ENCODE peak calls at places on chromosomes 5 and 9, in eight cellular contexts. One of them, this sample, is unnamed.
A peak's percentile ranks its signal among the peaks of the same experiment; 100 is the strongest.

GRCh38 chr9:17742065-17742464 is 163.2 kb downstream of the SH3GL2 start:
- DNase-seq in WERI-Rb-1: peak; percentile 41
- DNase-seq in kidney: no peak
- DNase-seq in mucosa of descending colon: no peak
- DNase-seq in heart right ventricle: no peak
- DNase-seq in uterus: no peak
- DNase-seq in OCI-LY7: no peak
- DNase-seq in HCT116: no peak
- DNase-seq in this sample: no peak

GRCh38 chr9:133946840-133947486 is 45.2 kb downstream of the VAV2 start:
- DNase-seq in uterus: no peak
- DNase-seq in heart right ventricle: no peak
- DNase-seq in kidney: no peak
- DNase-seq in OCI-LY7: no peak
- DNase-seq in HCT116: no peak
- DNase-seq in mucosa of descending colon: no peak
- DNase-seq in WERI-Rb-1: no peak
- DNase-seq in this sample: peak; percentile 10

GRCh38 chr9:114906922-114907571 is 23.3 kb downstream of the TNFSF8 start:
- DNase-seq in HCT116: peak; percentile 38
- DNase-seq in uterus: no peak
- DNase-seq in kidney: no peak
- DNase-seq in WERI-Rb-1: peak; percentile 74
- DNase-seq in OCI-LY7: no peak
- DNase-seq in mucosa of descending colon: peak; percentile 36
- DNase-seq in heart right ventricle: no peak
- DNase-seq in this sample: no peak

GRCh38 chr5:96975656-96976055 is 39.8 kb downstream of the LNPEP start:
- DNase-seq in OCI-LY7: no peak
- DNase-seq in heart right ventricle: no peak
- DNase-seq in uterus: no peak
- DNase-seq in HCT116: no peak
- DNase-seq in WERI-Rb-1: no peak
- DNase-seq in mucosa of descending colon: no peak
- DNase-seq in kidney: no peak
- DNase-seq in this sample: no peak

GRCh38 chr9:11025775-11026174 is 413.0 kb upstream of the PTPRD start:
- DNase-seq in mucosa of descending colon: no peak
- DNase-seq in uterus: no peak
- DNase-seq in WERI-Rb-1: no peak
- DNase-seq in OCI-LY7: no peak
- DNase-seq in HCT116: no peak
- DNase-seq in heart right ventricle: no peak
- DNase-seq in kidney: no peak
- DNase-seq in this sample: no peak

GRCh38 chr9:105912868-105913516 is 218.7 kb downstream of the TMEM38B start:
- DNase-seq in mucosa of descending colon: no peak
- DNase-seq in WERI-Rb-1: no peak
- DNase-seq in OCI-LY7: no peak
- DNase-seq in kidney: no peak
- DNase-seq in HCT116: peak; percentile 53
- DNase-seq in uterus: no peak
- DNase-seq in heart right ventricle: no peak
- DNase-seq in this sample: no peak

GRCh38 chr5:67360047-67360446 is 163.4 kb upstream of the CD180 start:
- DNase-seq in WERI-Rb-1: no peak
- DNase-seq in mucosa of descending colon: no peak
- DNase-seq in HCT116: no peak
- DNase-seq in kidney: no peak
- DNase-seq in heart right ventricle: no peak
- DNase-seq in OCI-LY7: no peak
- DNase-seq in uterus: no peak
- DNase-seq in this sample: no peak

GRCh38 chr5:150511641-150512367 is 3.9 kb downstream of the NDST1 start:
- DNase-seq in uterus: peak; percentile 41
- DNase-seq in WERI-Rb-1: peak; percentile 78
- DNase-seq in HCT116: no peak
- DNase-seq in mucosa of descending colon: peak; percentile 93
- DNase-seq in kidney: no peak
- DNase-seq in heart right ventricle: peak; percentile 44
- DNase-seq in OCI-LY7: no peak
- DNase-seq in this sample: no peak

GRCh38 chr5:76291305-76292077 is 111.6 kb upstream of the IQGAP2 start:
- DNase-seq in kidney: no peak
- DNase-seq in uterus: no peak
- DNase-seq in heart right ventricle: no peak
- DNase-seq in OCI-LY7: no peak
- DNase-seq in mucosa of descending colon: no peak
- DNase-seq in HCT116: no peak
- DNase-seq in WERI-Rb-1: no peak
- DNase-seq in this sample: no peak

GRCh38 chr5:74035521-74035937 is 409.5 kb downstream of the ARHGEF28 start:
- DNase-seq in WERI-Rb-1: peak; percentile 38
- DNase-seq in heart right ventricle: peak; percentile 63
- DNase-seq in OCI-LY7: peak; percentile 35
- DNase-seq in HCT116: peak; percentile 36
- DNase-seq in mucosa of descending colon: peak; percentile 22
- DNase-seq in uterus: peak; percentile 28
- DNase-seq in kidney: no peak
- DNase-seq in this sample: no peak

GRCh38 chr9:121744687-121745395 is 93.4 kb downstream of the DAB2IP start:
- DNase-seq in OCI-LY7: no peak
- DNase-seq in HCT116: no peak
- DNase-seq in kidney: no peak
- DNase-seq in heart right ventricle: no peak
- DNase-seq in mucosa of descending colon: no peak
- DNase-seq in WERI-Rb-1: no peak
- DNase-seq in uterus: no peak
- DNase-seq in this sample: no peak

GRCh38 chr5:132315529-132316067 is 21.4 kb downstream of the SLC22A4 start:
- DNase-seq in mucosa of descending colon: no peak
- DNase-seq in uterus: no peak
- DNase-seq in HCT116: no peak
- DNase-seq in WERI-Rb-1: no peak
- DNase-seq in OCI-LY7: no peak
- DNase-seq in heart right ventricle: no peak
- DNase-seq in kidney: no peak
- DNase-seq in this sample: no peak

GRCh38 chr9:124010665-124011321 is 775 bp upstream of the LHX2 start:
- DNase-seq in uterus: no peak
- DNase-seq in mucosa of descending colon: no peak
- DNase-seq in HCT116: no peak
- DNase-seq in WERI-Rb-1: no peak
- DNase-seq in heart right ventricle: no peak
- DNase-seq in kidney: no peak
- DNase-seq in OCI-LY7: no peak
- DNase-seq in this sample: peak; percentile 16

GRCh38 chr9:89687216-89687615 is 82.4 kb downstream of the GADD45G start:
- DNase-seq in heart right ventricle: no peak
- DNase-seq in HCT116: no peak
- DNase-seq in WERI-Rb-1: no peak
- DNase-seq in uterus: no peak
- DNase-seq in OCI-LY7: no peak
- DNase-seq in kidney: no peak
- DNase-seq in mucosa of descending colon: no peak
- DNase-seq in this sample: no peak

GRCh38 chr9:123536455-123536868 is 180.5 kb downstream of the CRB2 start:
- DNase-seq in OCI-LY7: no peak
- DNase-seq in mucosa of descending colon: no peak
- DNase-seq in kidney: no peak
- DNase-seq in uterus: no peak
- DNase-seq in HCT116: no peak
- DNase-seq in WERI-Rb-1: no peak
- DNase-seq in heart right ventricle: no peak
- DNase-seq in this sample: no peak

GRCh38 chr9:21294325-21294724 is 10.8 kb downstream of the IFNA5 start:
- DNase-seq in heart right ventricle: no peak
- DNase-seq in kidney: no peak
- DNase-seq in HCT116: peak; percentile 81
- DNase-seq in mucosa of descending colon: no peak
- DNase-seq in OCI-LY7: no peak
- DNase-seq in WERI-Rb-1: no peak
- DNase-seq in uterus: no peak
- DNase-seq in this sample: no peak

GRCh38 chr5:162096448-162096847 is 28.9 kb downstream of the GABRG2 start:
- DNase-seq in HCT116: no peak
- DNase-seq in WERI-Rb-1: no peak
- DNase-seq in kidney: no peak
- DNase-seq in heart right ventricle: no peak
- DNase-seq in OCI-LY7: no peak
- DNase-seq in uterus: no peak
- DNase-seq in mucosa of descending colon: no peak
- DNase-seq in this sample: no peak

GRCh38 chr5:124990723-124991122 is 244.3 kb upstream of the ZNF608 start:
- DNase-seq in WERI-Rb-1: no peak
- DNase-seq in uterus: no peak
- DNase-seq in heart right ventricle: no peak
- DNase-seq in mucosa of descending colon: peak; percentile 88
- DNase-seq in kidney: no peak
- DNase-seq in OCI-LY7: no peak
- DNase-seq in HCT116: no peak
- DNase-seq in this sample: no peak

GRCh38 chr5:77638763-77639451 is 394 bp upstream of the OTP start:
- DNase-seq in uterus: no peak
- DNase-seq in WERI-Rb-1: no peak
- DNase-seq in HCT116: no peak
- DNase-seq in mucosa of descending colon: no peak
- DNase-seq in kidney: peak; percentile 55
- DNase-seq in OCI-LY7: no peak
- DNase-seq in heart right ventricle: no peak
- DNase-seq in this sample: no peak

GRCh38 chr9:24118170-24118569 is 292.1 kb upstream of the ELAVL2 start:
- DNase-seq in uterus: no peak
- DNase-seq in HCT116: no peak
- DNase-seq in OCI-LY7: no peak
- DNase-seq in kidney: no peak
- DNase-seq in WERI-Rb-1: no peak
- DNase-seq in mucosa of descending colon: no peak
- DNase-seq in heart right ventricle: no peak
- DNase-seq in this sample: no peak
- H3K4me3 ChIP-seq in uterus: no peak overlapping the region
- H3K4me3 ChIP-seq in HCT116: no peak overlapping the region
- H3K4me3 ChIP-seq in OCI-LY7: no peak overlapping the region
- H3K4me3 ChIP-seq in kidney: no peak overlapping the region
- H3K4me3 ChIP-seq in WERI-Rb-1: no peak overlapping the region
- H3K4me3 ChIP-seq in mucosa of descending colon: no peak overlapping the region
- H3K4me3 ChIP-seq in heart right ventricle: no peak overlapping the region
- H3K4me3 ChIP-seq in this sample: no peak overlapping the region

GRCh38 chr5:36643162-36643561 is 36.8 kb downstream of the SLC1A3 start:
- DNase-seq in OCI-LY7: no peak
- DNase-seq in WERI-Rb-1: no peak
- DNase-seq in HCT116: no peak
- DNase-seq in uterus: no peak
- DNase-seq in mucosa of descending colon: no peak
- DNase-seq in heart right ventricle: no peak
- DNase-seq in kidney: no peak
- DNase-seq in this sample: no peak
- H3K36me3 ChIP-seq in OCI-LY7: no peaks in the 10 kb centered on the region
- H3K36me3 ChIP-seq in WERI-Rb-1: no peaks in the 10 kb centered on the region
- H3K36me3 ChIP-seq in HCT116: no peaks in the 10 kb centered on the region
- H3K36me3 ChIP-seq in uterus: no peaks in the 10 kb centered on the region
- H3K36me3 ChIP-seq in mucosa of descending colon: no peaks in the 10 kb centered on the region
- H3K36me3 ChIP-seq in heart right ventricle: no peaks in the 10 kb centered on the region
- H3K36me3 ChIP-seq in kidney: no peaks in the 10 kb centered on the region
- H3K36me3 ChIP-seq in this sample: peaks cover 4% of the 10 kb centered on the region

DNA sequence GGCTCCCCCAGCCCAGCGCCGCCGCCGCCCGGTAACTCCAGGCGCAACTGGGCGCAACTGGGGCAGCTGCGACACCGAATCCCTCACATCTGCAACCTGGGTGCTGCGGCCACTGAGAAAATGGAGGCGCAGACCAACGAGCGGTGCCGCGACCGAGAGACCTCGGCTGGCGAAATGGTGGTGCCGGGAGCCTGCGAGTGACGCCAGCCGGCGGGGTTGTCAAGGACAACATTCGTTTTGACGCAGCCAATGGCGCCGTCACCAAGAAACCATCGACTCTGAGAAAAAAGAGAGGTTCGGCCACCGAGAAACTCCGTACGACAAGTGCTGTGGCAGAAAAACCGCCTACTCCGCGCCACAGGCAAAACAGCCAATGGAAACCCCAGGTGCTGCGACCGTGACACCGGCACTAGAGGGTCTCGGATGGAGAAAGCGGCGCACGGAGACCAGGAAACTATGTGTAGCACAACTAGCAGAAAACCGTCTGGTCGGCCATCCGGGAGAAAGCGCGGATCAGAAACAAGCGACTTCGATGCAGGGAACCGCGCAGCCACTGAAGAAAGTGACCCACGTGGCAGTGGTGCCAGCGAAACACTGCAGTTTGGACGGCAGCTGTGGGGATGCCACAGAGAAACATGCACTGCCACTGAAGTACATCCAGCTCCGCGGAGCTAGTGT is 88.8 kb downstream of the ANXA2R start:
- DNase-seq in kidney: peak; percentile 84
- DNase-seq in heart right ventricle: peak; percentile 50
- DNase-seq in OCI-LY7: peak; percentile 25
- DNase-seq in mucosa of descending colon: peak; percentile 48
- DNase-seq in HCT116: no peak
- DNase-seq in WERI-Rb-1: no peak
- DNase-seq in uterus: no peak
- DNase-seq in this sample: peak; percentile 26
- H3K4me3 ChIP-seq in kidney: peak overlapping the region; percentile 67
- H3K4me3 ChIP-seq in heart right ventricle: peak overlapping the region; percentile 60
- H3K4me3 ChIP-seq in OCI-LY7: peak overlapping the region; percentile 68
- H3K4me3 ChIP-seq in mucosa of descending colon: peak overlapping the region; percentile 12
- H3K4me3 ChIP-seq in HCT116: no peak overlapping the region
- H3K4me3 ChIP-seq in WERI-Rb-1: no peak overlapping the region
- H3K4me3 ChIP-seq in uterus: peak overlapping the region; percentile 10
- H3K4me3 ChIP-seq in this sample: peak overlapping the region; percentile 71

DNA sequence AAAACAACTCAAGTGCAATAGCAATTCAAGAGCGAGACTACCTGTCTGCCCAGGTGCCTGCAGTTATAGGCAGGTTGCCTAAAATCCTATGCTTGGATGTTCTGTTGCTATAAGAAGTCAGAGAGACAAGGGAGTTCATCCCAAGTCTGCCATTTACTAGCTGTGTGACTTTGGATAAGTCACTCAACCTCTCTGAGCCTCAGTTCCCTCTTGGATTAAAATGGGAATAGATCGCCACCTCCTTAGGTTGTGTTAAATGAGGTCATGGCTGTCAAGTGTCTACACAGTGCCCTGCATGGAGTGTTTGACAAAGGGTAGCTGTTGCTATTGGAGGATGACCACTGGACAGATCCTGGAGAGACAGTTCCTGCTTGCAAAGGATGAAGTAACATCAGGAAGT is 1.3 kb upstream of the ZBTB34 start:
- DNase-seq in HCT116: no peak
- DNase-seq in mucosa of descending colon: no peak
- DNase-seq in heart right ventricle: no peak
- DNase-seq in kidney: no peak
- DNase-seq in OCI-LY7: no peak
- DNase-seq in uterus: no peak
- DNase-seq in WERI-Rb-1: no peak
- DNase-seq in this sample: no peak
- H3K36me3 ChIP-seq in HCT116: peaks cover 2% of the 10 kb centered on the region
- H3K36me3 ChIP-seq in mucosa of descending colon: no peaks in the 10 kb centered on the region
- H3K36me3 ChIP-seq in heart right ventricle: peaks cover 7% of the 10 kb centered on the region
- H3K36me3 ChIP-seq in kidney: no peaks in the 10 kb centered on the region
- H3K36me3 ChIP-seq in OCI-LY7: peaks cover 10% of the 10 kb centered on the region
- H3K36me3 ChIP-seq in uterus: no peaks in the 10 kb centered on the region
- H3K36me3 ChIP-seq in WERI-Rb-1: peaks cover 11% of the 10 kb centered on the region
- H3K36me3 ChIP-seq in this sample: peaks cover 4% of the 10 kb centered on the region

GRCh38 chr9:92292338-92293074 is 991 bp downstream of the IARS1 start:
- DNase-seq in WERI-Rb-1: no peak
- DNase-seq in mucosa of descending colon: no peak
- DNase-seq in kidney: no peak
- DNase-seq in HCT116: no peak
- DNase-seq in uterus: no peak
- DNase-seq in heart right ventricle: no peak
- DNase-seq in OCI-LY7: peak; percentile 17
- DNase-seq in this sample: no peak
- H3K4me3 ChIP-seq in WERI-Rb-1: peak overlapping the region; percentile 89
- H3K4me3 ChIP-seq in mucosa of descending colon: no peak overlapping the region
- H3K4me3 ChIP-seq in kidney: peak overlapping the region; percentile 95
- H3K4me3 ChIP-seq in HCT116: peak overlapping the region; percentile 92
- H3K4me3 ChIP-seq in uterus: peak overlapping the region; percentile 69
- H3K4me3 ChIP-seq in heart right ventricle: peak overlapping the region; percentile 79
- H3K4me3 ChIP-seq in OCI-LY7: peak overlapping the region; percentile 91
- H3K4me3 ChIP-seq in this sample: peak overlapping the region; percentile 79

This sample was measured in left ventricle myocardium inferior.